ENCODE peak calls at places on chromosomes 7 and 10, in nine cellular contexts. P is Calu3, M is activated T-cell treated with anti-CD3 and anti-CD28 coated beads for 1 hour, B is cortex of kidney, J is substantia nigra, Z is left cardiac atrium, D is HTR-8/SVneo, R is sciatic nerve, A is GM12865. I is an unnamed sample.

GRCh38 chr10:4240641-4241197 is 455.7 kb upstream of the KLF6 start:
- DNase-seq in P (no peak), D (no peak), R (no peak), Z (no peak), B (no peak), M (no peak), A (no peak), J (no peak), I (no peak)

GRCh38 chr7:37927739-37928444 is 7.5 kb downstream of the EPDR1 start:
- DNase-seq in P (no peak), A (no peak), D (no peak), B (no peak), Z (no peak), R (no peak), J (no peak), M (no peak), I (no peak)

GRCh38 chr10:30176182-30176581 is 116.8 kb upstream of the JCAD start:
- DNase-seq in Z (no peak), R (no peak), M (no peak), B (no peak), D (no peak), A (no peak), P (no peak), J (no peak), I (no peak)

GRCh38 chr7:46916581-46916980 is 665.3 kb downstream of the TNS3 start:
- DNase-seq in B (no peak), R (no peak), J (no peak), D (no peak), M (no peak), Z (no peak), P (no peak), A (no peak), I (no peak)

GRCh38 chr7:83105063-83105462 is 57.6 kb downstream of the PCLO start:
- DNase-seq in M (no peak), J (no peak), P (no peak), R (no peak), D (no peak), B (no peak), Z (no peak), A (no peak), I (no peak)

GRCh38 chr7:30979027-30979426 is 15.3 kb downstream of the GHRHR start:
- DNase-seq in B (no peak), M (no peak), D (no peak), P (no peak), J (no peak), R (no peak), Z (no peak), A (no peak), I (no peak)

GRCh38 chr10:111531690-111532089 is 454.9 kb downstream of the ADRA2A start:
- DNase-seq in R (no peak), D (no peak), J (no peak), P (no peak), A (no peak), Z (no peak), B (no peak), M (no peak), I (no peak)

GRCh38 chr10:124419635-124420034 is 912 bp upstream of the OAT start:
- DNase-seq in A (no peak), M (no peak), J (no peak), Z (no peak), R (no peak), B (no peak), P (no peak), D (no peak), I (no peak)

GRCh38 chr7:23615331-23615730 is 18.1 kb downstream of the CCDC126 start:
- DNase-seq in J (no peak), Z (no peak), B (no peak), A (no peak), P (no peak), M (no peak), R (no peak), D (no peak), I (no peak)

GRCh38 chr7:5377279-5377678 is 46.4 kb downstream of the TNRC18 start:
- DNase-seq in B (no peak), P (no peak), M (no peak), A (no peak), J (no peak), Z (no peak), D (no peak), R (no peak), I (no peak)

GRCh38 chr7:50505553-50505952 is 55.4 kb upstream of the FIGNL1 start:
- DNase-seq in B (no peak), M (no peak), A (no peak), R (no peak), P (no peak), J (no peak), Z (no peak), D (no peak), I (no peak)